ENCODE peak calls at places on chromosomes 3 and 15, in four cellular contexts. O is GM12878, X is K562, W is HepG2. P is an unnamed sample.
A peak's percentile ranks its signal among the peaks of the same experiment; 100 is the strongest.

GRCh38 chr3:133277813-133278212 is 122.0 kb upstream of the BFSP2 start:
- DNase-seq in O (no peak), X (no peak), W (no peak), P (no peak)

GRCh38 chr3:140100479-140100878 is 165.5 kb downstream of the CLSTN2 start:
- DNase-seq in O (no peak), W (no peak), X (no peak), P (no peak)

GRCh38 chr3:50226888-50227389 is 9.1 kb upstream of the GNAI2 start:
- DNase-seq in W (no peak), X (no peak), O (no peak), P (peak; percentile 33)

GRCh38 chr3:10213156-10213792 is 35.0 kb upstream of the TATDN2 start:
- DNase-seq in W (no peak), O (no peak), X (no peak), P (no peak)

GRCh38 chr3:44939581-44940036 is 36.4 kb downstream of the ZDHHC3 start:
- DNase-seq in X (no peak), W (no peak), O (no peak), P (no peak)

GRCh38 chr15:31082771-31083393 is 18.6 kb downstream of the TRPM1 start:
- DNase-seq in X (no peak), O (no peak), W (no peak), P (no peak)

GRCh38 chr3:41199866-41200668 is 762 bp downstream of the CTNNB1 start:
- DNase-seq in W (no peak), X (peak; percentile 79), O (no peak), P (no peak)

GRCh38 chr15:94083467-94083991 is 147.8 kb upstream of the MCTP2 start:
- DNase-seq in O (no peak), W (no peak), X (no peak), P (no peak)

GRCh38 chr15:90067953-90068613 is 34.2 kb downstream of the IDH2 start:
- DNase-seq in X (no peak), W (no peak), O (no peak), P (no peak)

GRCh38 chr3:179027326-179027900 is 44.2 kb downstream of the ZMAT3 start:
- DNase-seq in X (no peak), O (no peak), W (no peak), P (no peak)

GRCh38 chr3:176581589-176581988 is 615.7 kb downstream of the TBL1XR1 start:
- DNase-seq in X (no peak), O (no peak), W (no peak), P (no peak)

GRCh38 chr15:58484794-58485600 is 53.2 kb downstream of the LIPC start:
- DNase-seq in O (no peak), W (no peak), X (no peak), P (no peak)

GRCh38 chr3:169362872-169363271 is 300.6 kb downstream of the MECOM start:
- DNase-seq in O (no peak), W (no peak), X (no peak), P (no peak)

GRCh38 chr15:22947101-22948000 is 32.8 kb downstream of the CYFIP1 start:
- DNase-seq in O (no peak), W (no peak), X (no peak), P (no peak)

GRCh38 chr15:41746802-41747201 is 27.5 kb upstream of the MAPKBP1 start:
- DNase-seq in X (no peak), W (no peak), O (no peak), P (no peak)

GRCh38 chr3:128269131-128269775 is 116.0 kb downstream of the EEFSEC start:
- DNase-seq in O (no peak), X (no peak), W (no peak), P (no peak)

GRCh38 chr3:114221881-114222264 is 15.5 kb downstream of the ZNF80 start:
- DNase-seq in X (no peak), W (no peak), O (no peak), P (no peak)

GRCh38 chr15:27045796-27046195 is 74.8 kb downstream of the GABRG3 start:
- DNase-seq in X (no peak), W (no peak), O (no peak), P (no peak)

GRCh38 chr15:87349181-87349580 is 907.4 kb downstream of the NTRK3 start:
- DNase-seq in X (peak; percentile 10), O (no peak), W (no peak), P (no peak)

GRCh38 chr3:149016242-149016641 is 24.9 kb downstream of the GYG1 start:
- DNase-seq in O (no peak), W (no peak), X (no peak), P (no peak)

GRCh38 chr3:100443690-100444089 is 42.4 kb downstream of the LNP1 start:
- DNase-seq in O (no peak), W (no peak), X (no peak), P (no peak)

GRCh38 chr15:100061944-100062343 is 279.8 kb downstream of the ADAMTS17 start:
- DNase-seq in O (no peak), X (no peak), W (no peak), P (no peak)

GRCh38 chr3:148991219-148992026 is at the start of gene GYG1:
- DNase-seq in X (peak; percentile 88), W (peak; percentile 68), O (no peak), P (peak; percentile 60)

GRCh38 chr15:29039466-29040366 is 153.9 kb downstream of the APBA2 start:
- DNase-seq in W (no peak), X (no peak), O (peak; percentile 7), P (no peak)

GRCh38 chr3:38177175-38177574 is 11.8 kb downstream of the OXSR1 start:
- DNase-seq in X (no peak), O (no peak), W (no peak), P (no peak)

GRCh38 chr3:35709691-35710090 is 70.4 kb downstream of the ARPP21 start:
- DNase-seq in O (no peak), W (no peak), X (no peak), P (no peak)

GRCh38 chr3:64687781-64688515 is at the start of gene ADAMTS9:
- DNase-seq in W (no peak), X (no peak), O (no peak), P (no peak)

GRCh38 chr3:114213669-114214541 is 23.5 kb downstream of the ZNF80 start:
- DNase-seq in W (no peak), O (peak; percentile 84), X (no peak), P (no peak)

GRCh38 chr3:124491875-124492274 is 238.4 kb upstream of the UMPS start:
- DNase-seq in O (no peak), X (no peak), W (no peak), P (no peak)
- TF ChIP-seq ATF3 in O (no peak), X (no peak), W (no peak), P (no peak)

GRCh38 chr3:66426135-66426534 is 74.7 kb downstream of the LRIG1 start:
- DNase-seq in X (no peak), O (no peak), W (no peak), P (no peak)
- H3K4me1 ChIP-seq in X (no peaks in the 10 kb centered on the region), O (no peaks in the 10 kb centered on the region), W (peaks cover 30% of the 10 kb centered on the region), P (no peaks in the 10 kb centered on the region)

GRCh38 chr3:121718205-121718846 is 31.2 kb downstream of the GOLGB1 start:
- DNase-seq in X (no peak), O (no peak), W (no peak), P (no peak)
- TF ChIP-seq ATF3 in X (no peak), O (no peak), W (no peak), P (no peak)

GRCh38 chr3:58023536-58023935 is 15.3 kb downstream of the FLNB start:
- DNase-seq in W (no peak), X (no peak), O (no peak), P (no peak)

GRCh38 chr3:58027704-58028317 is 19.6 kb downstream of the FLNB start:
- DNase-seq in O (no peak), W (no peak), X (no peak), P (no peak)

GRCh38 chr3:58025824-58026579 is 17.8 kb downstream of the FLNB start:
- DNase-seq in O (no peak), W (peak; percentile 39), X (no peak), P (no peak)

GRCh38 chr3:58026598-58026997 is 18.4 kb downstream of the FLNB start:
- DNase-seq in O (no peak), X (no peak), W (no peak), P (no peak)

DNA sequence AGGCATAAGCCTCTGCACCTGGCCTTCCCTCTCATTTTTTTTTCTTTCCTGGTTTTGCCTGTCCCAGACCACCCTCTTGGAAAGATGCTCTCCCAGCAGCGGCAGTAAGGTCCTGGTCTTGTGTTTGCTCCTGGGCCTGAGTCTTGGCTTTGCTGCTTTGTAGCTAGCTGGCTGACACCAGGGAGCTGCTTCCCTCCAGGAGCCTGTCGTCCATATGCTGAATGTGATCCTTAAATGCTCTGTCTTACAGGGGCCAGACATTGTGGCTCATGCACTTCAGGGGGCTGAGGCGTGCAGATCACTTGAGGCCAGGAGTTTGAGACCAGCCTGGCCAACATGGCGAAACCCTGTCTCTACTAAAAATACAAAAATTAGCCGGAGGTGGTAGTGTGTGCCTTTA is 17.2 kb downstream of the FLNB start:
- DNase-seq in O (no peak), X (no peak), W (no peak), P (no peak)
- H3K4me1 ChIP-seq in O (peaks cover 13% of the 10 kb centered on the region), X (peaks cover 6% of the 10 kb centered on the region), W (peaks cover 96% of the 10 kb centered on the region), P (peaks cover 34% of the 10 kb centered on the region)

GRCh38 chr3:109177888-109178287 is 41.4 kb downstream of the C3orf85 start:
- DNase-seq in X (no peak), W (no peak), O (no peak), P (no peak)
- TF ChIP-seq ATF3 in X (no peak), W (no peak), O (no peak), P (no peak)

GRCh38 chr3:123864706-123865105 is 19.4 kb downstream of the MYLK start:
- DNase-seq in O (no peak), W (no peak), X (no peak), P (no peak)

GRCh38 chr3:123872621-123873020 is 11.5 kb downstream of the MYLK start:
- DNase-seq in W (no peak), X (no peak), O (no peak), P (no peak)

GRCh38 chr3:123871946-123872345 is 12.2 kb downstream of the MYLK start:
- DNase-seq in O (no peak), X (no peak), W (no peak), P (no peak)

GRCh38 chr3:123869165-123869564 is 15.0 kb downstream of the MYLK start:
- DNase-seq in W (no peak), O (no peak), X (no peak), P (no peak)

DNA sequence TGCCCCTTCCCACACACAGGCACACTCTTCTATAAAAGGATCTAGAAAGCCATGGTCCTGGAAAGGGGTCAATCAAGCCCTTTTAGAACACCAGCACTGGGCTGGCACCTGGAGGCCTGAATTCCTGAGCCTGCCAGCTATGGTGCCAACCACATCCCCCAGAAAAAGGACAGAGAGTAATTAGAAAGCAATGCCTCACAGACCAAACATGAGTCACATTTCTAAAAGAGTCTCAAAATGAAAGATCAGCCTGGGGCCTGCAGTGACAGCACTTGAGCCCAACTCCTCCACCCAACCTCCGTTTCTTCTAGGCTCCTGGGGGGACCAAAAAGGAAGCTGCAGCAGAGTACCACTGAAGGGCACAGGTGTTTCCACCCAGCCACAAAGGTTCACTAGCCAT is 14.1 kb downstream of the MYLK start:
- DNase-seq in O (no peak), W (no peak), X (no peak), P (no peak)
- H3K4me1 ChIP-seq in O (no peaks in the 10 kb centered on the region), W (no peaks in the 10 kb centered on the region), X (no peaks in the 10 kb centered on the region), P (no peaks in the 10 kb centered on the region)

P was measured in HCT116.